ENCODE peak calls at places on chromosomes 2 and 18, in six cellular contexts. N, R, G, B, Y and W are unnamed samples.

GRCh38 chr18:11322006-11322405 is 172.6 kb upstream of the PIEZO2 start:
- DNase-seq in B (peak; percentile 30), R (no peak), Y (no peak), N (peak; percentile 12), G (no peak), W (no peak)

GRCh38 chr18:74775239-74775638 is 177.6 kb downstream of the ZNF407 start:
- DNase-seq in R (no peak), B (peak; percentile 55), N (peak; percentile 98), G (no peak), Y (no peak), W (no peak)

GRCh38 chr2:120831891-120832290 is 96.2 kb downstream of the GLI2 start:
- DNase-seq in Y (no peak), G (no peak), B (no peak), N (no peak), R (no peak), W (no peak)

GRCh38 chr18:57301573-57302230 is 50.7 kb upstream of the ST8SIA3 start:
- DNase-seq in B (no peak), R (no peak), Y (no peak), G (peak; percentile 27), N (no peak), W (peak; percentile 38)

GRCh38 chr2:3062476-3063260 is 314.9 kb downstream of the EIPR1 start:
- DNase-seq in G (no peak), B (no peak), Y (no peak), R (no peak), N (no peak), W (no peak)

GRCh38 chr2:174595415-174595814 is 2.2 kb downstream of the WIPF1 start:
- DNase-seq in Y (no peak), R (no peak), B (no peak), G (no peak), N (no peak), W (no peak)

GRCh38 chr18:58202406-58202730 is 158.3 kb downstream of the NEDD4L start:
- DNase-seq in Y (peak; percentile 67), G (no peak), N (peak; percentile 34), B (no peak), R (no peak), W (no peak)

GRCh38 chr2:75416420-75417342 is 144.1 kb downstream of the EVA1A start:
- DNase-seq in N (no peak), G (no peak), Y (no peak), R (no peak), B (no peak), W (no peak)

GRCh38 chr2:231933916-231934401 is 7.8 kb upstream of the NPPC start:
- DNase-seq in Y (no peak), B (no peak), G (no peak), N (no peak), R (peak; percentile 45), W (no peak)

GRCh38 chr2:186909095-186909494 is 60.1 kb upstream of the ZSWIM2 start:
- DNase-seq in G (no peak), Y (no peak), B (no peak), R (no peak), N (no peak), W (no peak)

GRCh38 chr2:186903183-186903582 is 54.2 kb upstream of the ZSWIM2 start:
- DNase-seq in N (no peak), G (no peak), Y (peak; percentile 38), B (peak; percentile 35), R (no peak), W (no peak)

GRCh38 chr2:186910996-186911395 is 62.0 kb upstream of the ZSWIM2 start:
- DNase-seq in B (no peak), G (no peak), N (no peak), Y (peak; percentile 9), R (no peak), W (no peak)

GRCh38 chr2:186911551-186912085 is 62.6 kb upstream of the ZSWIM2 start:
- DNase-seq in N (no peak), G (no peak), B (no peak), Y (no peak), R (no peak), W (no peak)

DNA sequence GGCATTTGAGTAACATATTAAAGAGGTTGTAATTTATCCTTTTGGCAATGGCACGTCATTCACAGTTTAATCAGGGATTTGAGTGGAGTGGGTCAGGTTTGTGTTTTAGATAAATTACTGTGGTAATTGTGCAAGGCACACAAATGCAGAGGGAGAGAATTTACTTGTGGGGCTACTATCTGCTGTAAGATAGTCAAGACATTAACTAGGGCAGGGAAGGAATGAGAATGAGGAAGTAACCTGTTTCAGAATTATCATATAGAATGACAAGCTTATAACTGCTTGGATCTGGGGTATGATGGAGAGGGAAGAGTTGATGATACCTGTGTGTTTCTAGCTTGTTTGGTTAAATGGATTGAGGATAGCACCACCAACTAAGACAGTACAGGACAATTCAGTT is 58.9 kb upstream of the ZSWIM2 start:
- DNase-seq in G (no peak), B (no peak), R (no peak), Y (no peak), N (no peak), W (no peak)
- H4K91ac ChIP-seq in G (no peak overlapping the region), B (no peak overlapping the region), R (no peak overlapping the region), Y (no peak overlapping the region), N (no peak overlapping the region), W (no peak overlapping the region)

GRCh38 chr2:14270036-14270582 is 362.4 kb upstream of the LRATD1 start:
- DNase-seq in Y (no peak), R (no peak), G (no peak), B (no peak), N (no peak), W (no peak)

GRCh38 chr2:14272396-14273077 is 360.0 kb upstream of the LRATD1 start:
- DNase-seq in N (no peak), R (no peak), B (no peak), G (no peak), Y (no peak), W (no peak)

DNA sequence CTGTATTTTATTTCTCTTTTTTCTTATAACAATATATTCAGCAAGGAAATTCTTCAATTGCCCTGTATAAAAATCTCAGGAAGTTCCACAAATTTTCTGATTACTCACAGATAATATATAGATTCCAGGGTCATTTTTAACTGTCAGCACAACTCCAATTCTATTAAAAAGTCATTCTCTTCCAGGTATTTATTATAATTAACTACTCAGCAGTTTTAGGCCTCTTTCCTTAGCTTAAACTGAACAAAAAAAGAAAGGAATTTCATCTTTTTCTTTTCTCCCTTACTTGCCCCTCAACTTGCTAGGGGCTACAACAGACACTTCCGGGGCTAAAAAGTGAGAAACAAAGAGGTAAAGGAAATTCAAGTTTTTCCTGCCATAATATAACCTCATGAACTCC is 358.9 kb upstream of the LRATD1 start:
- DNase-seq in Y (no peak), B (no peak), N (no peak), G (no peak), R (no peak), W (no peak)
- H4K91ac ChIP-seq in Y (no peak overlapping the region), B (no peak overlapping the region), N (no peak overlapping the region), G (no peak overlapping the region), R (no peak overlapping the region), W (no peak overlapping the region)

GRCh38 chr2:200800458-200800857 is 11.3 kb upstream of the BZW1 start:
- DNase-seq in Y (no peak), B (no peak), N (no peak), G (no peak), R (no peak), W (no peak)
- H4K91ac ChIP-seq in Y (no peak overlapping the region), B (no peak overlapping the region), N (no peak overlapping the region), G (no peak overlapping the region), R (no peak overlapping the region), W (no peak overlapping the region)

GRCh38 chr2:73257425-73258125 is 23.5 kb downstream of the CCT7 start:
- DNase-seq in Y (no peak), B (no peak), G (no peak), R (no peak), N (no peak), W (no peak)
- H4K91ac ChIP-seq in Y (no peak overlapping the region), B (no peak overlapping the region), G (no peak overlapping the region), R (no peak overlapping the region), N (no peak overlapping the region), W (no peak overlapping the region)

DNA sequence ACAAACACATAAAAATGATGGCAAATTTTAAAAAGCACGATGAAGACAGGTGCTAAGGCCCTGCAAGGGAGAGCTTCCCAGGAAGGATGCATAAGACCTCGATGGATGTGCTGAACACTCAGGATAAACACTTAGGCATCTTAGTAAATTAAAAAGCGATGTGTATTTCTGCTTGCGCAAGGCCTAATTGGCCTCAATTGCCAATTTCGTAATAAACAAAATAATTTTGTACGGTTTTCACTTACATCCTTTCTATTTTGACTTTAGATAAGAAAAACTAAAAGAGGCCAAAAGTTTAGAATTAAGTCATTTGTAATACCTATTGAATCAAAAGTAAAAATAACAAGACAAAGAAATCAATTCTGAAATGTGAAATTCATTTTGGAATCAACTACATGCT is 189.1 kb downstream of the TCF4 start:
- DNase-seq in R (no peak), Y (no peak), B (no peak), N (no peak), G (no peak), W (no peak)
- H4K91ac ChIP-seq in R (no peak overlapping the region), Y (no peak overlapping the region), B (no peak overlapping the region), N (no peak overlapping the region), G (no peak overlapping the region), W (no peak overlapping the region)

GRCh38 chr2:40432916-40433315 is 19.0 kb downstream of the SLC8A1 start:
- DNase-seq in R (no peak), G (no peak), Y (no peak), B (no peak), N (no peak), W (no peak)
- H4K91ac ChIP-seq in R (no peak overlapping the region), G (no peak overlapping the region), Y (no peak overlapping the region), B (no peak overlapping the region), N (no peak overlapping the region), W (no peak overlapping the region)

GRCh38 chr2:100409975-100410647 is 7.4 kb downstream of the CHST10 start:
- DNase-seq in B (no peak), R (no peak), Y (peak; percentile 93), G (no peak), N (no peak), W (no peak)
- H4K91ac ChIP-seq in B (no peak overlapping the region), R (peak overlapping the region; percentile 50), Y (no peak overlapping the region), G (no peak overlapping the region), N (no peak overlapping the region), W (no peak overlapping the region)

GRCh38 chr18:77870894-77871293 is 621.2 kb downstream of the GALR1 start:
- DNase-seq in R (no peak), B (no peak), G (no peak), Y (no peak), N (no peak), W (no peak)

GRCh38 chr18:77870238-77870637 is 620.6 kb downstream of the GALR1 start:
- DNase-seq in B (no peak), G (no peak), N (no peak), R (no peak), Y (no peak), W (no peak)

GRCh38 chr18:77862358-77862757 is 612.7 kb downstream of the GALR1 start:
- DNase-seq in N (no peak), R (no peak), Y (no peak), G (no peak), B (no peak), W (no peak)

GRCh38 chr18:77866309-77866708 is 616.7 kb downstream of the GALR1 start:
- DNase-seq in B (no peak), R (no peak), G (no peak), N (no peak), Y (no peak), W (no peak)

DNA sequence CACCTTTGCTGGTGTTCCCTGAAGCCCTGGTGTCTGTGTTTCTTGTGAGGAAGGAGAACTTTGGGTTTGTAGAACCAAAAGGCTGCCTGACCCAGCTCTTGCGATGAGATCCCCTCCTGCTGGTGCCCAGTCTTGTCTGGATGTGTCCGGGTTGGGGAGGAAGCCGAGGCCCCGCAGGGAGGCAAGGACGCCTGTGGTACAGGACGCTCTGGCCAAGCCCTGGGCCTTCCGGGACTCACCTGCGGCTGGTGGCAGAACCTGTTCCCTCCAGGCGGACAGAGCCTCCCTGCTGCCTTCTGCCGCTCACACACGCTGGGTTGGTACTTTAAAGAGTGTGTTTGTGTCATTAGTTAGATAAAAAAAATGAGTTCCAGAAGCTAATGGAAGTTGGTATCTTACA is 616.2 kb downstream of the GALR1 start:
- DNase-seq in G (no peak), B (no peak), R (no peak), Y (no peak), N (no peak), W (no peak)
- H4K91ac ChIP-seq in G (no peak overlapping the region), B (no peak overlapping the region), R (no peak overlapping the region), Y (no peak overlapping the region), N (no peak overlapping the region), W (no peak overlapping the region)